ENCODE peak calls at places on chromosomes 4 and X, in four cellular contexts. F is K562, S is GM12891, R is H1. L is an unnamed sample.

GRCh38 chr4:136873555-136873954 is 658.7 kb downstream of the PCDH18 start:
- DNase-seq in S (no peak), F (no peak), R (no peak), L (no peak)

GRCh38 chrX:7647826-7648225 is 195.1 kb upstream of the VCX start:
- DNase-seq in R (no peak), S (no peak), F (no peak), L (no peak)

GRCh38 chr4:39023059-39023458 is 9.2 kb downstream of the TMEM156 start:
- DNase-seq in S (no peak), R (no peak), F (no peak), L (no peak)

GRCh38 chr4:61723492-61723891 is 523.4 kb downstream of the ADGRL3 start:
- DNase-seq in R (no peak), S (no peak), F (no peak), L (no peak)

GRCh38 chr4:151940926-151941617 is 180.3 kb upstream of the GATB start:
- DNase-seq in F (no peak), R (no peak), S (no peak), L (no peak)

GRCh38 chrX:53714580-53715335 is 28.2 kb upstream of the HUWE1 start:
- DNase-seq in S (no peak), F (peak), R (no peak), L (no peak)

GRCh38 chrX:130801901-130802300 is 101.1 kb downstream of the ENOX2 start:
- DNase-seq in R (no peak), F (peak), S (no peak), L (no peak)

GRCh38 chr4:30720656-30721352 is 635 bp downstream of the PCDH7 start:
- DNase-seq in R (no peak), S (no peak), F (no peak), L (peak)

GRCh38 chr4:11698846-11699590 is 270.3 kb upstream of the HS3ST1 start:
- DNase-seq in R (no peak), S (no peak), F (no peak), L (no peak)
- TF ChIP-seq POLR2A in R (no peak), S (no peak), F (no peak), L (no peak)

GRCh38 chr4:56648245-56649151 is 32.6 kb downstream of the HOPX start:
- DNase-seq in F (no peak), R (no peak), S (no peak), L (no peak)
- TF ChIP-seq TAF1 in F (no peak), R (no peak), S (no peak), L (no peak)

GRCh38 chrX:139932901-139933796 is at the start of gene ATP11C:
- DNase-seq in F (peak), S (peak), R (peak), L (peak)
- TF ChIP-seq POLR2A in F (peak), S (peak), R (no peak), L (peak)

GRCh38 chrX:30865020-30865419 is 24.0 kb downstream of the TAB3 start:
- DNase-seq in R (no peak), S (no peak), F (peak), L (no peak)
- TF ChIP-seq TAF1 in R (no peak), S (no peak), F (no peak), L (no peak)

GRCh38 chr4:1379351-1379781 is 26.9 kb downstream of the NKX1-1 start:
- DNase-seq in S (no peak), F (no peak), R (no peak), L (no peak)

GRCh38 chr4:1381944-1382541 is 24.2 kb downstream of the NKX1-1 start:
- DNase-seq in R (no peak), F (no peak), S (no peak), L (no peak)

GRCh38 chr4:1381181-1381621 is 25.0 kb downstream of the NKX1-1 start:
- DNase-seq in S (no peak), R (no peak), F (no peak), L (no peak)

GRCh38 chr4:1379801-1380331 is 26.4 kb downstream of the NKX1-1 start:
- DNase-seq in F (no peak), R (no peak), S (no peak), L (no peak)

DNA sequence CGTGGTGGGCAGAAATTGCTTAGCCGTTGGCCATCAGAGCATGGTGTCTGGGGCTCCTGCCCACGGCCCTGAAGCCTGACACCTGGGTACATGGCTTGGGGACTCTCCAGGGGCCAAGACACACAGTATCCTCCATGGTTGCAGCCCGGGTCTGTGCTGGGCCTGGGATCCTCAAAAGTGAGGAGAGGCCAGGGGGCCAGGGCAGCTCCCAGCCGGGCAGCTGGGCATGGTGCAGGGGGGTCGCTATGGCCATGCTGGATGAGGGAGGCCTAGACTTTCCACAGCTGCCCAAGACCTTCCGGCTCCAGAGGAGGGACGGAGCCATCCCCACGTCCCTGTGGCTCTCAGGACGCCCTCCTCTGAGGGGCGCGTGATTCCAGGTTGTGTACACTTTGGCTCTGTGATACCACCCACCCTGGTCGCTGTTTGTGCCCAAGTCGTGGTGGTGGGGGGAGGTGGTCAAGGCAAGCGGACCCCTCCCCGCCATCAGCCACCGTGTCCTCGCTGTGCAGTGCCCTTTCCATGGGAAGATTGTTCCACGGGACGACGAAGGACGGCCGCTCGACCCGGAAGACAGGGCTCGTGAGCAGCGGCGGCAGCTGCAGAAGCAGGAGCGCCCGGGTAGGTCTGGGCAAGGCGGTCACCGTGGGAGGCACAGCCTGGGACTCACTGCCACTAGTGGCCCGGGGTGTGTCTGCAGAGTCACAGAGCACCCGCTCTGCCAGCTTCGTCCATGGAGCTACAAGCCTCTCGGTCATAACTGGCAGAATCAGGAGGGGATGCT is 25.7 kb downstream of the NKX1-1 start:
- DNase-seq in R (no peak), S (no peak), F (no peak), L (no peak)
- TF ChIP-seq POLR2A in R (no peak), S (no peak), F (no peak), L (no peak)

DNA sequence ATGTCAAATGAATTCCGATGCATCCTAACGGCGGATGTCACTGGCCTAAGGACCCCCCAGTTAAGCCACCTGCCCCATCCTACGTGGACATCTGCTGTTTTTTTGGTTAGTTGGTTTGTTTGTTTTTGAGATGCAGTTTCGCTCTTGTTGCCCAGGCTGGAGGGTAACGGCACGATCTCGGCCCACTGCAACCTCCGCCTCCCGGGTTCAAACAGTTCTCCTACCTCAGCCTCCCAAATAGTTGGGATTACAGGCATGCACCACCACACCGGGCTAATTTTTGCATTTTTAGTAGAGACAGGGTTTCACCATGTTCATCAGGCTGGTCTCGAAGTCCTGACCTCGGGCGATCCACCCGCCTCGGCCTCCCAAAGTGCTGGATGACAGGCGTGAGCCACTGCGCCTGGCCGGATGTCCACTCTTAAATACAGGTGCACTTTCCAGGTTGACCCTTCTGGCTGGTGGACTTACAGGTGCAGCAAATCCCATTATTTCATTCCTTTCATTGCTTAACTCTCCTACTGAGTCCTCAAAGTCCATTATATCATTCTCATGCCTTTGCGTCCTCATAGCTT is 206.2 kb downstream of the CRLF2 start:
- DNase-seq in S (no peak), F (no peak), R (no peak), L (no peak)
- TF ChIP-seq TAF1 in S (no peak), F (no peak), R (no peak), L (no peak)

GRCh38 chrX:108303682-108304081 is 134.5 kb downstream of the COL4A6 start:
- DNase-seq in F (no peak), R (no peak), S (no peak), L (no peak)

GRCh38 chrX:108297290-108297689 is 140.9 kb downstream of the COL4A6 start:
- DNase-seq in F (no peak), S (no peak), R (no peak), L (no peak)

GRCh38 chrX:108298165-108298602 is 140.0 kb downstream of the COL4A6 start:
- DNase-seq in R (no peak), F (no peak), S (no peak), L (no peak)

GRCh38 chrX:108299101-108299591 is 139.1 kb downstream of the COL4A6 start:
- DNase-seq in R (no peak), F (no peak), S (no peak), L (no peak)

GRCh38 chrX:108299704-108300103 is 138.5 kb downstream of the COL4A6 start:
- DNase-seq in S (no peak), F (no peak), R (no peak), L (no peak)
- TF ChIP-seq POLR2A in S (no peak), F (no peak), R (no peak), L (no peak)

L was measured in GM12892.